ENCODE peak calls at places on chromosomes 11 and 22, in five cellular contexts. One of them, this sample, is unnamed.

GRCh38 chr11:101357771-101358170 is 226.0 kb downstream of the TRPC6 start:
- DNase-seq in astrocyte of the spinal cord: no peak
- DNase-seq in SW480: no peak
- DNase-seq in AG08395: no peak
- DNase-seq in head of caudate nucleus: no peak
- DNase-seq in this sample: no peak

GRCh38 chr11:27472398-27473016 is at the start of gene LGR4:
- DNase-seq in AG08395: peak; percentile 92
- DNase-seq in astrocyte of the spinal cord: peak; percentile 96
- DNase-seq in SW480: peak; percentile 96
- DNase-seq in head of caudate nucleus: peak; percentile 93
- DNase-seq in this sample: peak; percentile 96

GRCh38 chr22:49659281-49659923 is 168.3 kb downstream of the BRD1 start:
- DNase-seq in AG08395: no peak
- DNase-seq in astrocyte of the spinal cord: no peak
- DNase-seq in head of caudate nucleus: no peak
- DNase-seq in SW480: no peak
- DNase-seq in this sample: no peak

GRCh38 chr11:69635804-69636511 is 5.0 kb upstream of the CCND1 start:
- DNase-seq in SW480: no peak
- DNase-seq in head of caudate nucleus: no peak
- DNase-seq in AG08395: no peak
- DNase-seq in astrocyte of the spinal cord: no peak
- DNase-seq in this sample: no peak

GRCh38 chr22:34306361-34306760 is 386.1 kb upstream of the LARGE1 start:
- DNase-seq in head of caudate nucleus: no peak
- DNase-seq in AG08395: no peak
- DNase-seq in SW480: no peak
- DNase-seq in astrocyte of the spinal cord: no peak
- DNase-seq in this sample: no peak

GRCh38 chr11:23840872-23841271 is 656.0 kb upstream of the LUZP2 start:
- DNase-seq in astrocyte of the spinal cord: no peak
- DNase-seq in AG08395: no peak
- DNase-seq in SW480: no peak
- DNase-seq in head of caudate nucleus: no peak
- DNase-seq in this sample: no peak

GRCh38 chr22:35039625-35040024 is 26.3 kb upstream of the ISX start:
- DNase-seq in SW480: no peak
- DNase-seq in astrocyte of the spinal cord: no peak
- DNase-seq in head of caudate nucleus: no peak
- DNase-seq in AG08395: peak; percentile 22
- DNase-seq in this sample: no peak

GRCh38 chr11:134332189-134332631 is 422 bp downstream of the GLB1L2 start:
- DNase-seq in head of caudate nucleus: peak; percentile 41
- DNase-seq in SW480: peak; percentile 9
- DNase-seq in AG08395: no peak
- DNase-seq in astrocyte of the spinal cord: no peak
- DNase-seq in this sample: no peak

GRCh38 chr22:30285846-30286200 is 3.5 kb downstream of the CASTOR1 start:
- DNase-seq in AG08395: no peak
- DNase-seq in head of caudate nucleus: no peak
- DNase-seq in SW480: no peak
- DNase-seq in astrocyte of the spinal cord: no peak
- DNase-seq in this sample: no peak

GRCh38 chr11:107408762-107409200 is 48.8 kb downstream of the CWF19L2 start:
- DNase-seq in astrocyte of the spinal cord: no peak
- DNase-seq in head of caudate nucleus: no peak
- DNase-seq in AG08395: no peak
- DNase-seq in SW480: no peak
- DNase-seq in this sample: peak; percentile 50

GRCh38 chr11:85825590-85825989 is 14.6 kb upstream of the SYTL2 start:
- DNase-seq in head of caudate nucleus: no peak
- DNase-seq in SW480: no peak
- DNase-seq in AG08395: no peak
- DNase-seq in astrocyte of the spinal cord: no peak
- DNase-seq in this sample: no peak

GRCh38 chr11:130209128-130209932 is 49.7 kb downstream of the ST14 start:
- DNase-seq in SW480: no peak
- DNase-seq in astrocyte of the spinal cord: no peak
- DNase-seq in AG08395: no peak
- DNase-seq in head of caudate nucleus: no peak
- DNase-seq in this sample: no peak

GRCh38 chr22:31083923-31084810 is 3.0 kb downstream of the SMTN start:
- DNase-seq in SW480: no peak
- DNase-seq in head of caudate nucleus: no peak
- DNase-seq in astrocyte of the spinal cord: no peak
- DNase-seq in AG08395: no peak
- DNase-seq in this sample: peak; percentile 49

GRCh38 chr11:12930850-12931249 is 78.3 kb upstream of the RASSF10 start:
- DNase-seq in head of caudate nucleus: no peak
- DNase-seq in SW480: no peak
- DNase-seq in AG08395: no peak
- DNase-seq in astrocyte of the spinal cord: no peak
- DNase-seq in this sample: no peak

GRCh38 chr11:2988361-2988762 is 3.8 kb downstream of the NAP1L4 start:
- DNase-seq in head of caudate nucleus: no peak
- DNase-seq in astrocyte of the spinal cord: no peak
- DNase-seq in SW480: no peak
- DNase-seq in AG08395: no peak
- DNase-seq in this sample: no peak

GRCh38 chr22:37892566-37893338 is 13.3 kb upstream of the MICALL1 start:
- DNase-seq in astrocyte of the spinal cord: no peak
- DNase-seq in AG08395: no peak
- DNase-seq in head of caudate nucleus: peak; percentile 93
- DNase-seq in SW480: no peak
- DNase-seq in this sample: no peak